ENCODE peak calls at places on chromosome 16, in five cellular contexts. One of them, this sample, is unnamed.

GRCh38 chr16:66408181-66409048 is 18.7 kb upstream of the BEAN1 start:
- DNase-seq in fibroblast of pulmonary artery: peak; percentile 84
- DNase-seq in skeletal muscle cell: peak; percentile 52
- DNase-seq in heart right ventricle: no peak
- DNase-seq in suprapubic skin: no peak
- DNase-seq in this sample: peak; percentile 61

GRCh38 chr16:75217389-75217851 is 1.4 kb upstream of the CTRB1 start:
- DNase-seq in heart right ventricle: no peak
- DNase-seq in fibroblast of pulmonary artery: no peak
- DNase-seq in suprapubic skin: no peak
- DNase-seq in skeletal muscle cell: no peak
- DNase-seq in this sample: no peak

GRCh38 chr16:48409839-48410610 is 24.8 kb upstream of the SIAH1 start:
- DNase-seq in heart right ventricle: no peak
- DNase-seq in fibroblast of pulmonary artery: peak; percentile 95
- DNase-seq in suprapubic skin: no peak
- DNase-seq in skeletal muscle cell: peak; percentile 81
- DNase-seq in this sample: peak; percentile 79

GRCh38 chr16:693766-694165 is 3.6 kb upstream of the WDR24 start:
- DNase-seq in suprapubic skin: no peak
- DNase-seq in fibroblast of pulmonary artery: no peak
- DNase-seq in heart right ventricle: no peak
- DNase-seq in skeletal muscle cell: no peak
- DNase-seq in this sample: no peak

GRCh38 chr16:67481561-67482259 is 753 bp upstream of the ATP6V0D1 start:
- DNase-seq in heart right ventricle: peak; percentile 62
- DNase-seq in fibroblast of pulmonary artery: peak; percentile 67
- DNase-seq in suprapubic skin: no peak
- DNase-seq in skeletal muscle cell: no peak
- DNase-seq in this sample: no peak

GRCh38 chr16:54284319-54284930 is 2.2 kb downstream of the IRX3 start:
- DNase-seq in fibroblast of pulmonary artery: no peak
- DNase-seq in heart right ventricle: no peak
- DNase-seq in suprapubic skin: peak; percentile 74
- DNase-seq in skeletal muscle cell: no peak
- DNase-seq in this sample: no peak

GRCh38 chr16:3952342-3953131 is 72.0 kb upstream of the CREBBP start:
- DNase-seq in suprapubic skin: peak; percentile 91
- DNase-seq in fibroblast of pulmonary artery: peak; percentile 55
- DNase-seq in heart right ventricle: peak; percentile 82
- DNase-seq in skeletal muscle cell: peak; percentile 64
- DNase-seq in this sample: peak; percentile 32

GRCh38 chr16:66131156-66131807 is 235.2 kb upstream of the CDH5 start:
- DNase-seq in skeletal muscle cell: no peak
- DNase-seq in heart right ventricle: no peak
- DNase-seq in suprapubic skin: no peak
- DNase-seq in fibroblast of pulmonary artery: no peak
- DNase-seq in this sample: peak; percentile 49

GRCh38 chr16:57266531-57267268 is 17.8 kb downstream of the PLLP start:
- DNase-seq in heart right ventricle: no peak
- DNase-seq in suprapubic skin: no peak
- DNase-seq in skeletal muscle cell: no peak
- DNase-seq in fibroblast of pulmonary artery: no peak
- DNase-seq in this sample: no peak

GRCh38 chr16:84245933-84246678 is 6.3 kb upstream of the KCNG4 start:
- DNase-seq in suprapubic skin: no peak
- DNase-seq in fibroblast of pulmonary artery: no peak
- DNase-seq in skeletal muscle cell: no peak
- DNase-seq in heart right ventricle: no peak
- DNase-seq in this sample: no peak

GRCh38 chr16:1078579-1079021 is 6.1 kb downstream of the SSTR5 start:
- DNase-seq in heart right ventricle: no peak
- DNase-seq in suprapubic skin: no peak
- DNase-seq in skeletal muscle cell: peak; percentile 24
- DNase-seq in fibroblast of pulmonary artery: peak; percentile 62
- DNase-seq in this sample: no peak

GRCh38 chr16:56606071-56606687 is 2.2 kb upstream of the MT2A start:
- DNase-seq in heart right ventricle: no peak
- DNase-seq in skeletal muscle cell: peak; percentile 77
- DNase-seq in fibroblast of pulmonary artery: peak; percentile 93
- DNase-seq in suprapubic skin: no peak
- DNase-seq in this sample: peak; percentile 91

GRCh38 chr16:14186007-14186953 is 115.2 kb downstream of the MRTFB start:
- DNase-seq in skeletal muscle cell: peak; percentile 72
- DNase-seq in suprapubic skin: no peak
- DNase-seq in fibroblast of pulmonary artery: peak; percentile 84
- DNase-seq in heart right ventricle: peak; percentile 27
- DNase-seq in this sample: peak; percentile 71

GRCh38 chr16:74738134-74738541 is 36.5 kb downstream of the FA2H start:
- DNase-seq in skeletal muscle cell: no peak
- DNase-seq in fibroblast of pulmonary artery: no peak
- DNase-seq in heart right ventricle: no peak
- DNase-seq in suprapubic skin: no peak
- DNase-seq in this sample: no peak

GRCh38 chr16:87066695-87067556 is 250.3 kb downstream of the C16orf95 start:
- DNase-seq in heart right ventricle: no peak
- DNase-seq in suprapubic skin: no peak
- DNase-seq in skeletal muscle cell: no peak
- DNase-seq in fibroblast of pulmonary artery: no peak
- DNase-seq in this sample: no peak

GRCh38 chr16:87068316-87068715 is 248.9 kb downstream of the C16orf95 start:
- DNase-seq in fibroblast of pulmonary artery: no peak
- DNase-seq in heart right ventricle: no peak
- DNase-seq in suprapubic skin: no peak
- DNase-seq in skeletal muscle cell: no peak
- DNase-seq in this sample: no peak

GRCh38 chr16:87067890-87068289 is 249.3 kb downstream of the C16orf95 start:
- DNase-seq in suprapubic skin: no peak
- DNase-seq in fibroblast of pulmonary artery: no peak
- DNase-seq in skeletal muscle cell: no peak
- DNase-seq in heart right ventricle: no peak
- DNase-seq in this sample: no peak

GRCh38 chr16:87064731-87065720 is 252.2 kb downstream of the C16orf95 start:
- DNase-seq in skeletal muscle cell: no peak
- DNase-seq in fibroblast of pulmonary artery: no peak
- DNase-seq in heart right ventricle: no peak
- DNase-seq in suprapubic skin: no peak
- DNase-seq in this sample: no peak

GRCh38 chr16:87065781-87066694 is 251.2 kb downstream of the C16orf95 start:
- DNase-seq in fibroblast of pulmonary artery: no peak
- DNase-seq in heart right ventricle: no peak
- DNase-seq in suprapubic skin: no peak
- DNase-seq in skeletal muscle cell: no peak
- DNase-seq in this sample: no peak
- H3K4me3 ChIP-seq in fibroblast of pulmonary artery: no peak overlapping the region
- H3K4me3 ChIP-seq in heart right ventricle: no peak overlapping the region
- H3K4me3 ChIP-seq in suprapubic skin: no peak overlapping the region
- H3K4me3 ChIP-seq in skeletal muscle cell: no peak overlapping the region
- H3K4me3 ChIP-seq in this sample: no peak overlapping the region

DNA sequence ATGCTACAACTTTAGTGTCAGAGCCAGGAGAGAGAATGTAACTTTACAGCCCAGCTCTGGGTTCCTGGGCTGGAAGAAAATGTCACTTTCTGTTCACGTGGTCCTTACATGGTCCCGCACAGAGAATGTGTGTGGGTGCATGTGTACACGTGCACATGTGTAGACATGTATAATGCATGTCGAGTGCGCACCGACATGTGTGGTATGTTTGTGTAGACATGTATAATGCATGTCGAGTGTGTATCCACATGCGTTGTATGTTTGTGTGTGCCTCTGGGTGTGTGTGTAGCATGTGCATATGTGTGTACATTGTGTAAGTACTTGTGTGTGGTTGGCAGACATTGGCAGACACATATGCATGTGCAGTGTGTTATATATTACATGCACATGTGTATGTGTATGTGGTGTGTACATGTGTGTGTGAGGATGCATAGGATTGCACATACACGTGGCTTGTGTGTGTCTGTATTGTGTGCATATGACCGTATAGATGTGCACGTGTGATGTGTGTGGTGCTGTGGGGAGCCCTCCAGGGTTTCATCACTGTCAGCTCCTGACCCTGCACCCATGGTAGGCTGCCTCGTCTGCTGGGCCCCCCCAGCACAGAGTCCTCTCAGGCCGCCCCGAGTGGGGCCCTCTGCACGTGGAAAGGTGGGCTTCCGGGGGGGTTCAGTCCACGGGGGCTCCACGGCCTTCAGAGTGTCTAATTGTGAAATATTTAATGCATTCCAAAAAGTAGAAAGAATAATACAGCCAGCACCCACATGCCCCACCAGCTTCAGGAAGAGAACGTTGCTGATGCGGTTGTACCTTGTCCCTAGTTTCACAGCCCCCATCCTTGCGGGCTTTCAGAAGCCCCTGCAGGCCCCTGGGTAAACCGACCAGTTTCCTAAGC is 214.2 kb upstream of the GSE1 start:
- DNase-seq in skeletal muscle cell: no peak
- DNase-seq in fibroblast of pulmonary artery: no peak
- DNase-seq in heart right ventricle: no peak
- DNase-seq in suprapubic skin: no peak
- DNase-seq in this sample: no peak
- H3K4me3 ChIP-seq in skeletal muscle cell: no peak overlapping the region
- H3K4me3 ChIP-seq in fibroblast of pulmonary artery: no peak overlapping the region
- H3K4me3 ChIP-seq in heart right ventricle: no peak overlapping the region
- H3K4me3 ChIP-seq in suprapubic skin: no peak overlapping the region
- H3K4me3 ChIP-seq in this sample: no peak overlapping the region

GRCh38 chr16:2156025-2156848 is 655 bp downstream of the TRAF7 start:
- DNase-seq in fibroblast of pulmonary artery: peak; percentile 65
- DNase-seq in suprapubic skin: no peak
- DNase-seq in skeletal muscle cell: no peak
- DNase-seq in heart right ventricle: no peak
- DNase-seq in this sample: peak; percentile 78

GRCh38 chr16:2157480-2158261 is 2.1 kb downstream of the TRAF7 start:
- DNase-seq in fibroblast of pulmonary artery: no peak
- DNase-seq in skeletal muscle cell: no peak
- DNase-seq in suprapubic skin: no peak
- DNase-seq in heart right ventricle: no peak
- DNase-seq in this sample: no peak

GRCh38 chr16:2156849-2157224 is 1.3 kb downstream of the TRAF7 start:
- DNase-seq in fibroblast of pulmonary artery: no peak
- DNase-seq in heart right ventricle: no peak
- DNase-seq in suprapubic skin: no peak
- DNase-seq in skeletal muscle cell: no peak
- DNase-seq in this sample: no peak

GRCh38 chr16:2159052-2159838 is 3.7 kb downstream of the TRAF7 start:
- DNase-seq in fibroblast of pulmonary artery: peak; percentile 85
- DNase-seq in skeletal muscle cell: no peak
- DNase-seq in heart right ventricle: peak; percentile 52
- DNase-seq in suprapubic skin: no peak
- DNase-seq in this sample: peak; percentile 34

DNA sequence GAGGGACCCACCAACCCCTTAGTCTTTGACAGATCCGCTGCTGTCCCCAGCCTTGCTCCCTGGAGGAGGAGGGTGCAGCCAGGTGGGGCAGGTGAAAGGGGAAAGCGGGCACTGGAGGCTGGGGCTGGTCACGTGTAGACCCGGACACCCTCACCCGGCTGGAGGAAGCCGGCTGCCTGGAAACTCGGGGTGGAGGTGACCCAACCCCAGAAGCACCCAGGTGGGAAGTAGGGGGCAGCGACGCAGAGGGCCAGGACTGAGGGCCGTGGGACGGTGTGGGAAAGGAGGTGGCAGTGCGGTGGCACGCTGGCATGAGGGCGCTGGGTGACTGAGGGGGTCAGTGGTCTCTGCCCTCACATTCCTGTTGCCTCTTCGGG is 2.7 kb downstream of the TRAF7 start:
- DNase-seq in suprapubic skin: no peak
- DNase-seq in skeletal muscle cell: no peak
- DNase-seq in fibroblast of pulmonary artery: no peak
- DNase-seq in heart right ventricle: no peak
- DNase-seq in this sample: no peak
- H3K4me3 ChIP-seq in suprapubic skin: peak overlapping the region; percentile 72
- H3K4me3 ChIP-seq in skeletal muscle cell: no peak overlapping the region
- H3K4me3 ChIP-seq in fibroblast of pulmonary artery: no peak overlapping the region
- H3K4me3 ChIP-seq in heart right ventricle: no peak overlapping the region
- H3K4me3 ChIP-seq in this sample: no peak overlapping the region

DNA sequence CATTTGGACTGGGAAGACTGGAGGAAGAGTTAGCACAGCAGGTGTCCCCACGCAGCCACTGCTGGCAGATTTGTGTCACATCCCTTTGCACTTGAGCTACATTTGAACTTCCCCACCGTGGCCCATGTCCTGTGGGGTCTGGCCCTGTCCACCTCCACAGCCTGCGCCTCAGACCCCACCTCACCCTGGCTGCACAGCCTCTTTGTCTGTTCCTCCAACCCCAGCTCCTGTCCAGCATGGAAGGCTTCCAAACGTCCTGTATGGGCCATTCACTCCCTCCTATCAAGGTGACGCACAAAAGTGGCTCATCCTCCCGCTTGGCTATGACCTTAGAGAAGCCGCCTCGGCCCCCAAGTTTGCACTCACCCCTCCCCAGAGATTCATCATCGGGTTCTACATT is 200.6 kb downstream of the FOXL1 start:
- DNase-seq in suprapubic skin: no peak
- DNase-seq in fibroblast of pulmonary artery: no peak
- DNase-seq in skeletal muscle cell: no peak
- DNase-seq in heart right ventricle: no peak
- DNase-seq in this sample: no peak
- H3K4me3 ChIP-seq in suprapubic skin: no peak overlapping the region
- H3K4me3 ChIP-seq in fibroblast of pulmonary artery: no peak overlapping the region
- H3K4me3 ChIP-seq in skeletal muscle cell: no peak overlapping the region
- H3K4me3 ChIP-seq in heart right ventricle: no peak overlapping the region
- H3K4me3 ChIP-seq in this sample: no peak overlapping the region

DNA sequence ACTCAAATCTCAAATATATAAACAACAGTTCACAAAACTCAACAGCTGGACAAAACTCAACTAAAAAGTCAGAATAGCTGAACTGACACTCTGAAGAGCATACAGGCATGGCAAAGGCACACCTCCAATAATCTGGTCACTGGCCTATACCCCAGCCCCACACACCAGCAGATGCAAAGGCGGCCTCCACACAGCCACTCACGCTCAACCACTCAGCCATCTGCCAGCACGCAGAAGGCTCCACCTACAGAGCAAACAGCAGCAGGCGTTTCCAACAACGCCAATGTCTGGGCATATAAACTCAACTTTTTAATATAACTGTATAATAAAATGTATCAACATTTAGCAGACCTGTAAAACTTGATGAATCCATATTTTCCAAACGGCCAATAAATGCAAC is 17.2 kb downstream of the USP7 start:
- DNase-seq in skeletal muscle cell: no peak
- DNase-seq in fibroblast of pulmonary artery: no peak
- DNase-seq in heart right ventricle: no peak
- DNase-seq in suprapubic skin: no peak
- DNase-seq in this sample: no peak
- H3K4me3 ChIP-seq in skeletal muscle cell: no peak overlapping the region
- H3K4me3 ChIP-seq in fibroblast of pulmonary artery: no peak overlapping the region
- H3K4me3 ChIP-seq in heart right ventricle: no peak overlapping the region
- H3K4me3 ChIP-seq in suprapubic skin: no peak overlapping the region
- H3K4me3 ChIP-seq in this sample: no peak overlapping the region

GRCh38 chr16:88773812-88774291 is 11.2 kb downstream of the PIEZO1 start:
- DNase-seq in heart right ventricle: peak; percentile 69
- DNase-seq in skeletal muscle cell: no peak
- DNase-seq in fibroblast of pulmonary artery: peak; percentile 63
- DNase-seq in suprapubic skin: peak; percentile 89
- DNase-seq in this sample: peak; percentile 96
- H3K4me3 ChIP-seq in heart right ventricle: no peak overlapping the region
- H3K4me3 ChIP-seq in skeletal muscle cell: no peak overlapping the region
- H3K4me3 ChIP-seq in fibroblast of pulmonary artery: no peak overlapping the region
- H3K4me3 ChIP-seq in suprapubic skin: no peak overlapping the region
- H3K4me3 ChIP-seq in this sample: peak overlapping the region; percentile 15

This sample was measured in foreskin fibroblast.